ENCODE peak calls at places on chromosomes 1 and 21, in seven cellular contexts. Q, R, X, T, C, V and P are unnamed samples.

GRCh38 chr21:33197546-33197945 is 32.2 kb upstream of the IFNAR2 start:
- DNase-seq in Q (peak), R (no peak), X (no peak), T (no peak), C (no peak), V (no peak), P (no peak)

GRCh38 chr1:186722711-186723309 is 42.6 kb upstream of the PTGS2 start:
- DNase-seq in Q (peak), R (peak), X (no peak), T (no peak), C (peak), V (no peak), P (no peak)

GRCh38 chr1:68725353-68725752 is 228.5 kb upstream of the DEPDC1 start:
- DNase-seq in Q (no peak), R (peak), X (no peak), T (peak), C (no peak), V (no peak), P (no peak)

GRCh38 chr1:66860529-66860928 is 59.5 kb upstream of the INSL5 start:
- DNase-seq in Q (no peak), R (no peak), X (no peak), T (no peak), C (no peak), V (no peak), P (no peak)

GRCh38 chr1:64893921-64894320 is 72.4 kb downstream of the JAK1 start:
- DNase-seq in Q (no peak), R (no peak), X (no peak), T (no peak), C (no peak), V (no peak), P (no peak)

GRCh38 chr1:15966081-15966955 is 9.6 kb downstream of the ZBTB17 start:
- DNase-seq in Q (no peak), R (no peak), X (no peak), T (no peak), C (no peak), V (no peak), P (no peak)

GRCh38 chr1:94532077-94532476 is 9.5 kb downstream of the F3 start:
- DNase-seq in Q (no peak), R (no peak), X (no peak), T (no peak), C (no peak), V (no peak), P (no peak)

GRCh38 chr1:158122823-158123390 is 57.8 kb upstream of the CD1D start:
- DNase-seq in Q (no peak), R (no peak), X (no peak), T (no peak), C (no peak), V (no peak), P (no peak)

GRCh38 chr21:45154511-45155508 is 80.4 kb downstream of the ADARB1 start:
- DNase-seq in Q (peak), R (peak), X (no peak), T (no peak), C (no peak), V (peak), P (no peak)

GRCh38 chr1:155326659-155327058 is 6.0 kb downstream of the RUSC1 start:
- DNase-seq in Q (no peak), R (no peak), X (no peak), T (no peak), C (no peak), V (no peak), P (no peak)

GRCh38 chr1:95742591-95743089 is 508.6 kb downstream of the RWDD3 start:
- DNase-seq in Q (no peak), R (no peak), X (no peak), T (peak), C (no peak), V (peak), P (no peak)

GRCh38 chr1:176801553-176802020 is 338.6 kb downstream of the PAPPA2 start:
- DNase-seq in Q (no peak), R (no peak), X (no peak), T (no peak), C (peak), V (no peak), P (no peak)

DNA sequence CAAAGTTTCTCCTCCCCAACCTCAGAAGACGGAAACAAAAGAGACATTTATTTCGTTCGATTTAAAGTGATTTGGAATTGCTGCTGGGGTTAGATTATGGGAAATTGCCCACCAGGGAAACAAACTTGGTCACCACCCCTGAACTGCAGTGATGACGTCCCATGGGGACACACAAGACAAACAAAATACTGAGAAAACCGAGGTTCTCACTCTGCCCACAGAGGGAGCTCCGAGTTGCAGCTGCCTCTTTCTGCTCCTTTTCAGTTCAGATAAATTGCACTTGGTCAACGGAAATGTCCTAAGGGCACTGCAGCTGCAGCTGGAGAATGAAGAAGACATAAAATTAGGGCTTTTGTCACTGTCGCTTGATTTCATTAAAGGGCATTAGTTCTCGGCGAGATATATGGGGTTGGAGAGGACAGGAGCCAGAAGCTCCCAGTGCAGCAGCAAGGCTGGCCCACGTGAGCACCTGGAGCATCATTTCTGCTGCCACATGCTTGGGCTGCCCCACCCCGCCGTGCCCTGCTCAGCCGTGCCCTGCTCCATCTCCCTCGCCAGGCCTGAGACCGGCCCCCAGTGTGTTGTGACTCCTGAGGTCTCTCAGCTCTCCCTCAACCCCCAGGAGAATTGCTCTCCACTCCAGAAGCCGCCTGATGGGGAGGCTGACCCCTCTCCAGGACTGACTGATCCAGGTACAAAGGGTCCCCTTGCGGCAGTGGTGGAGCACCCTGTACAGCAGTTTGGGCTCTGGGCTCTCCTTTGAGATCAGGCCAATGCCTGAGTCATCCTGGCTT is 231.7 kb upstream of the AJAP1 start:
- DNase-seq in Q (no peak), R (peak), X (no peak), T (no peak), C (no peak), V (peak), P (peak)
- TF ChIP-seq CTCF in Q (no peak), R (no peak), X (no peak), T (no peak), C (peak), V (peak), P (peak)

GRCh38 chr1:161373442-161373841 is 5.8 kb upstream of the CFAP126 start:
- DNase-seq in Q (no peak), R (no peak), X (no peak), T (no peak), C (no peak), V (no peak), P (no peak)

GRCh38 chr1:161365207-161365606 is 2.5 kb downstream of the CFAP126 start:
- DNase-seq in Q (no peak), R (no peak), X (no peak), T (no peak), C (no peak), V (no peak), P (no peak)

GRCh38 chr1:161364332-161364731 is 3.3 kb downstream of the CFAP126 start:
- DNase-seq in Q (no peak), R (no peak), X (no peak), T (no peak), C (no peak), V (no peak), P (no peak)

DNA sequence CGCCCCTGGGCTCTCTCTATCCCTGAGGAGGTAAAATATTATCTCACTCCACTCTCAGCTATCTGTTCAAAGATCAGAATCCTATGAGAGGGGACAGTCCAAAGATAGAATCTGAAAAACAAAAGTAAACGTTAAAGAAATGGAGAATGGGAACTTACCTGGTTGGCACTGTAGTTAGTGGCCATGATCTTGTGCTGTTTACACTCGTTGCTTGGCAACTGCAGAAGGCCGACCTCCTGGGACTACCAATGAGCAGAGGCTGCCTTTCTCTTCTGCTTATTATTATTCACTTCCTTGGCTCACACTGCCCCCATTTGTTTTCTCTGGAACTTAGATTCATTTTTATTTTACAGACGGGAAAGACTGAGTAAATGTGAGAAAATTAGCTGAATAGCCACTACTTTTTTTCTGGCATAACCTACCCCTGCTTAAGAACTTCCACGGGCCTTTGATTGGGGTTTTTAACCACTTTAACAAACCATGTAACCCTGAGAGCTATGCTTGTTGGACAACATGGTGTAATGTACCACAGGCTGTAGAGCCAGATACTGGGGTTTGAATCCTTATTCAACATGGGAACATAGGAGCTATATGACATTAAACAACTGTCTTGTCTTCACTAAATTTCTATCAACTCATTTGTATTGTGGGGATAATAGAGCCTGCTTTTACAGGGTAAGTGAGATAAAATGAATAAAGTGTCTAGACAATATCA is at the start of gene CFAP126:
- DNase-seq in Q (peak), R (peak), X (peak), T (peak), C (peak), V (peak), P (peak)
- TF ChIP-seq CTCF in Q (no peak), R (peak), X (peak), T (peak), C (no peak), V (peak), P (peak)

GRCh38 chr21:30072496-30072895 is 94.1 kb downstream of the CLDN17 start:
- DNase-seq in Q (peak), R (no peak), X (no peak), T (peak), C (peak), V (peak), P (peak)
- TF ChIP-seq CTCF in Q (peak), R (peak), X (no peak), T (peak), C (peak), V (peak), P (peak)

GRCh38 chr1:22527555-22528296 is 35.6 kb upstream of the EPHA8 start:
- DNase-seq in Q (peak), R (peak), X (no peak), T (no peak), C (no peak), V (peak), P (no peak)
- TF ChIP-seq CTCF in Q (peak), R (peak), X (no peak), T (peak), C (no peak), V (peak), P (peak)

DNA sequence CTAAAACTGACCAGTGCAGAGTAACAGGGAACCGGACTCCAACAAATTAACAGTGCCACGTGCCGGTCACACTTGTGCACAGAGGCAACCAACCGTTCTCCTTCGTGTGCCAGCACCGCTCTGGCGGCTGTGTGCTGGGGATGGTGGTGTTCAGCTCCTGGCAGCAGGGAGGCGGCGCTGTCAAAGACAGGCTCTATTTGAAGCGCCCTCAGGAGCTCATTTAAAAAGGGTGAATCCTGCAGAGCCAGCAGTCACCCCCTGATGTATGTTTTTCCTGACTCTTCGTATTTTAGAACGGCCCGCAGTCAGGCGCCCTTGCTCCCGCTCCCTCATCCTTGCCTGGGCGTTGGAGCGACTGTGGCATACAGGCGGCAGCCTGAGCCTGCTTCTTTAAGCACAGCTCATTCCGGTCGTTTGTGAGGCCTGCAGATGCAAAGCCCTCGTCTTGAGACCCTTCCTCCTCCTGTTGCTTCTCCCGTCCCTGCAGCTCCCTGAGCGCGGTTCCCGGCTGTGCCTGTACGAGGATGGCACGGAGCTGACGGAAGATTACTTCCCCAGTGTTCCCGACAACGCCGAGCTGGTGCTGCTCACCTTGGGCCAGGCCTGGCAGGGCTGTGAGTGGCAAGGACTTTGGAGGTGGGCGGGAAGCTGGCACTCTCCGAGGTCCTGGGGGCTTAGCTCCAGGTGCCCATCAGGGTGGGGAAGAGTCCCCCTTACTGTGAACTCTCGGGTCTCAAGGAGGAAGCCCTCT is 1.1 kb downstream of the DFFB start:
- DNase-seq in Q (peak), R (peak), X (no peak), T (no peak), C (peak), V (no peak), P (no peak)
- TF ChIP-seq CTCF in Q (peak), R (no peak), X (no peak), T (peak), C (no peak), V (peak), P (no peak)